ENCODE peak calls at places on chromosomes 16 and 17, in five cellular contexts. I is heart left ventricle; B is CD8-positive, alpha-beta T cell; J is sigmoid colon; Q is adrenal gland. P is an unnamed sample.

GRCh38 chr16:69190046-69190588 is 3.2 kb downstream of the SNTB2 start:
- DNase-seq in I (no peak), B (no peak), J (no peak), Q (no peak), P (no peak)

GRCh38 chr17:83053779-83054451 is 25.5 kb upstream of the METRNL start:
- DNase-seq in I (peak; percentile 60), B (peak; percentile 61), J (peak; percentile 84), Q (peak; percentile 54), P (no peak)

GRCh38 chr17:82317394-82318168 is at the start of gene CD7:
- DNase-seq in I (no peak), B (peak; percentile 87), J (no peak), Q (no peak), P (no peak)

GRCh38 chr16:84931506-84931905 is 79.8 kb downstream of the ZDHHC7 start:
- DNase-seq in I (no peak), B (no peak), J (no peak), Q (no peak), P (no peak)

GRCh38 chr16:85151603-85152413 is 39.5 kb upstream of the CIBAR2 start:
- DNase-seq in I (peak; percentile 91), B (peak; percentile 10), J (peak; percentile 98), Q (peak; percentile 81), P (no peak)

GRCh38 chr17:51801626-51802025 is 356.9 kb downstream of the CA10 start:
- DNase-seq in I (no peak), B (no peak), J (no peak), Q (no peak), P (no peak)

GRCh38 chr16:85524365-85524629 is 88.8 kb upstream of the GSE1 start:
- DNase-seq in I (no peak), B (no peak), J (no peak), Q (no peak), P (no peak)

GRCh38 chr17:37708008-37708615 is 36.7 kb downstream of the HNF1B start:
- DNase-seq in I (no peak), B (no peak), J (no peak), Q (no peak), P (no peak)

GRCh38 chr16:50193594-50193993 is 40.5 kb downstream of the TENT4B start:
- DNase-seq in I (no peak), B (no peak), J (no peak), Q (no peak), P (no peak)

GRCh38 chr16:74034862-74035261 is 261.8 kb upstream of the PSMD7 start:
- DNase-seq in I (no peak), B (no peak), J (no peak), Q (no peak), P (no peak)

GRCh38 chr17:29933379-29933778 is 3.4 kb upstream of the SSH2 start:
- DNase-seq in I (no peak), B (no peak), J (no peak), Q (no peak), P (no peak)
- TF ChIP-seq CTCF in I (no peak), B (no peak), J (no peak), Q (peak; percentile 15), P (no peak)

DNA sequence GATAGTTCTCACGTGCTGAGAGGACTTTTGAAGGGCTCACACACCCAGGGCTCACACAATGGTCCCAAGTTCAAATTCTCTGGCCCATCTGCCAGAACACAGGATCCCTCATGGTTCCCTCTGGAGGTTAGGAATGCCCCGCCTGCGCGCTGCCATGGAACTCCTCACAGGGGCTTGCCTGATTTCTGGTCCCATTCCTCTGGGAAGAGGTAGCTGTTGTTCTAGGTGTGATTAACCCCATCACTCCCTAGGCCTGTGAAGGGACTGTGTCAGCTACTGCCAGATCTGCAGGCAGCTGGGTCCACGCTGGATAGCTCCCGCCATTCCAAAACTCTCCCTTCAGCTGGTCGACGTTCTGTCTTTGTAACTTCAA is 2.3 kb upstream of the ARMC5 start:
- DNase-seq in I (no peak), B (no peak), J (peak; percentile 47), Q (no peak), P (no peak)
- H3K4me3 ChIP-seq in I (peak overlapping the region; percentile 91), B (no peak overlapping the region), J (no peak overlapping the region), Q (no peak overlapping the region), P (peak overlapping the region; percentile 97)

GRCh38 chr17:63406689-63407330 is 39.3 kb downstream of the CYB561 start:
- DNase-seq in I (peak; percentile 65), B (peak; percentile 64), J (peak; percentile 85), Q (peak; percentile 73), P (peak; percentile 67)

GRCh38 chr17:63407741-63408330 is 38.3 kb downstream of the CYB561 start:
- DNase-seq in I (no peak), B (no peak), J (no peak), Q (no peak), P (no peak)

GRCh38 chr17:63402808-63403207 is 43.3 kb downstream of the CYB561 start:
- DNase-seq in I (no peak), B (no peak), J (no peak), Q (no peak), P (no peak)

GRCh38 chr17:63405020-63405419 is 41.1 kb downstream of the CYB561 start:
- DNase-seq in I (no peak), B (no peak), J (no peak), Q (no peak), P (no peak)

DNA sequence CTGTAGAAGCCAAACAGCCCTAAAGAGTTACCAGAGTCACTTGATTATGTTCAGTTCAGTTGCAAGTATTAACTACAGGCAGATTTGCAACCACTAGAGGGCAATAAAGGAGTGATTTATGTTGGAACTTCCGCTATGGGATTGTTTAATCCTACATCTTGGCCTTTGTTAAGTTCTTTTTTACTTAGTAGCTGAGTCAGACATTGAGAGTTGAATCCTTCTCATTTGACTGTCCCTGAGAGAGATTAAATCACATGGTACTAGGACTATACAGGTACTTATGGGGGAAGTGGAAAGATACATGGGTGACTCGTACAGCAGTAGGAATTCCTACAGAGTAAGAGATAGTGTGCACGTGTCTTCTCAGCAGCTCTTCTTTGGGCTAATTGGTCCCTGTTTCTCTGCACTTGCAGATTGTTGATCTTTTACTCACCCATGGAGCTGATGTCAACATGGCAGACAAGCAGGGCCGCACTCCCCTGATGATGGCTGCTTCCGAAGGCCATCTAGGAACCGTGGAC is 40.3 kb downstream of the CYB561 start:
- DNase-seq in I (no peak), B (no peak), J (no peak), Q (no peak), P (peak; percentile 35)
- TF ChIP-seq CTCF in I (peak; percentile 75), B (peak; percentile 60), J (peak; percentile 57), Q (peak; percentile 63), P (peak; percentile 63)

GRCh38 chr17:35765086-35765710 is 4.5 kb downstream of the C17orf50 start:
- DNase-seq in I (no peak), B (no peak), J (no peak), Q (no peak), P (no peak)

GRCh38 chr17:35761601-35762000 is 914 bp downstream of the C17orf50 start:
- DNase-seq in I (no peak), B (no peak), J (no peak), Q (no peak), P (no peak)

GRCh38 chr17:35764123-35764991 is 3.7 kb downstream of the C17orf50 start:
- DNase-seq in I (peak; percentile 84), B (peak; percentile 86), J (peak; percentile 91), Q (peak; percentile 90), P (peak; percentile 60)

GRCh38 chr17:35765731-35766488 is 5.2 kb downstream of the C17orf50 start:
- DNase-seq in I (no peak), B (no peak), J (no peak), Q (no peak), P (no peak)

GRCh38 chr17:35763767-35764122 is 3.1 kb downstream of the C17orf50 start:
- DNase-seq in I (no peak), B (no peak), J (no peak), Q (no peak), P (no peak)
- H3K4me3 ChIP-seq in I (peak overlapping the region; percentile 63), B (peak overlapping the region; percentile 70), J (no peak overlapping the region), Q (no peak overlapping the region), P (peak overlapping the region; percentile 61)

DNA sequence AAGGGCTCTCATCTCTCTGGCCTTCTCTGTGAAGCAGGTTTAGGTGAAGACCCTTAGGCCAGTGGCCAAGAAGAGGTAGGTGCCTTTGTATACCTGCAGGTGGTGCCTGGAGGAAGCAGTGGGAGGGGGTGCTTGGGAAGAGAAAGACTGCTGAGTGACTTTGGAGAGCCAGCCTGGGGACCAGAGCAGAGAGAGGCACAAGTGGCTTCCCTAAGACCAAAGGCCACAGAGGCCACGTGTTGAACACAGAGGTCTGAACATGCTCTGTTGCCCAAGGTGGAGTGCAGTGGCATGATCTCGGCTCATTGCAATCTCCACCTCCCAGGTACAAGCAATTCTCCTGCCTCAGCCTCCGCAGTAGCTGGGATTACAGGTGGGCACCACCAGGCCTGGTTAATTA is 103.5 kb downstream of the CPPED1 start:
- DNase-seq in I (no peak), B (no peak), J (no peak), Q (no peak), P (no peak)
- TF ChIP-seq CTCF in I (no peak), B (no peak), J (no peak), Q (no peak), P (no peak)

GRCh38 chr17:9284884-9285283 is 263.6 kb downstream of the NTN1 start:
- DNase-seq in I (peak; percentile 57), B (no peak), J (no peak), Q (no peak), P (no peak)
- H3K4me3 ChIP-seq in I (no peak overlapping the region), B (no peak overlapping the region), J (no peak overlapping the region), Q (no peak overlapping the region), P (no peak overlapping the region)

GRCh38 chr17:416293-417206 is 63.9 kb upstream of the RPH3AL start:
- DNase-seq in I (no peak), B (no peak), J (no peak), Q (no peak), P (peak; percentile 90)

GRCh38 chr17:419073-419735 is 66.6 kb upstream of the RPH3AL start:
- DNase-seq in I (no peak), B (peak; percentile 76), J (no peak), Q (no peak), P (no peak)

GRCh38 chr17:418421-418751 is 65.8 kb upstream of the RPH3AL start:
- DNase-seq in I (no peak), B (peak; percentile 75), J (no peak), Q (no peak), P (no peak)

GRCh38 chr17:420479-421175 is 68.0 kb upstream of the RPH3AL start:
- DNase-seq in I (no peak), B (no peak), J (no peak), Q (no peak), P (no peak)

GRCh38 chr17:417691-418420 is 65.2 kb upstream of the RPH3AL start:
- DNase-seq in I (no peak), B (no peak), J (no peak), Q (no peak), P (no peak)
- TF ChIP-seq CTCF in I (no peak), B (no peak), J (no peak), Q (no peak), P (no peak)

GRCh38 chr16:28003923-28004322 is 59.6 kb downstream of the GSG1L start:
- DNase-seq in I (no peak), B (no peak), J (no peak), Q (no peak), P (no peak)
- H3K4me3 ChIP-seq in I (no peak overlapping the region), B (no peak overlapping the region), J (no peak overlapping the region), Q (no peak overlapping the region), P (no peak overlapping the region)